ENCODE peak calls at places on chromosomes 13 and 19, in seven cellular contexts. L, D, S, E, H, N and P are unnamed samples.

GRCh38 chr19:7916137-7916907 is 1.7 kb downstream of the TGFBR3L start:
- DNase-seq in H (no peak), E (no peak), L (peak; percentile 60), N (no peak), S (no peak), D (no peak), P (peak; percentile 64)

GRCh38 chr13:92967923-92968322 is 258.7 kb upstream of the GPC6 start:
- DNase-seq in H (no peak), D (no peak), L (no peak), N (no peak), S (no peak), E (no peak), P (no peak)

GRCh38 chr19:47781590-47782318 is 3.3 kb downstream of the SELENOW start:
- DNase-seq in D (no peak), S (peak; percentile 50), H (peak; percentile 43), N (no peak), L (no peak), E (peak; percentile 45), P (no peak)

GRCh38 chr13:35961461-35962220 is 169.5 kb downstream of the DCLK1 start:
- DNase-seq in H (no peak), L (no peak), S (no peak), N (no peak), E (no peak), D (no peak), P (no peak)

GRCh38 chr19:39335168-39335567 is 675 bp downstream of the GMFG start:
- DNase-seq in L (no peak), E (no peak), S (no peak), H (no peak), N (no peak), D (no peak), P (peak; percentile 37)

GRCh38 chr19:7337380-7338194 is 11.2 kb upstream of the ARHGEF18 start:
- DNase-seq in N (no peak), D (no peak), L (no peak), H (peak; percentile 42), E (no peak), S (no peak), P (peak; percentile 97)

GRCh38 chr19:13082192-13083007 is 20.3 kb downstream of the LYL1 start:
- DNase-seq in L (no peak), E (no peak), N (peak; percentile 68), S (no peak), D (no peak), H (no peak), P (peak; percentile 26)

GRCh38 chr19:3151563-3152430 is 16.0 kb downstream of the GNA15 start:
- DNase-seq in D (no peak), E (no peak), L (no peak), N (no peak), S (no peak), H (no peak), P (no peak)

GRCh38 chr19:47228937-47229673 is 1.9 kb downstream of the BBC3 start:
- DNase-seq in S (no peak), H (peak; percentile 42), N (peak; percentile 36), D (no peak), E (peak; percentile 35), L (peak; percentile 34), P (no peak)

GRCh38 chr13:111259058-111259457 is 61.4 kb upstream of the TEX29 start:
- DNase-seq in D (no peak), N (no peak), E (no peak), S (no peak), H (no peak), L (no peak), P (no peak)

GRCh38 chr19:10290876-10291553 is 1.3 kb downstream of the ICAM5 start:
- DNase-seq in E (peak; percentile 51), D (no peak), S (peak; percentile 72), N (no peak), L (peak; percentile 63), H (peak; percentile 81), P (no peak)

GRCh38 chr13:106471957-106472543 is 63.4 kb downstream of the EFNB2 start:
- DNase-seq in D (peak; percentile 70), L (no peak), S (no peak), E (no peak), N (peak; percentile 96), H (peak; percentile 41), P (no peak)

GRCh38 chr13:78977311-78977710 is 318.4 kb upstream of the OBI1 start:
- DNase-seq in D (no peak), E (no peak), H (no peak), S (no peak), L (no peak), N (no peak), P (no peak)

GRCh38 chr19:41793414-41793727 is 3.0 kb upstream of the CEACAM3 start:
- DNase-seq in S (no peak), E (no peak), D (no peak), H (no peak), L (no peak), N (no peak), P (no peak)

GRCh38 chr19:1110809-1111640 is 7.2 kb downstream of the GPX4 start:
- DNase-seq in D (no peak), E (no peak), H (no peak), N (no peak), S (no peak), L (no peak), P (no peak)

GRCh38 chr19:32415246-32415645 is 9.7 kb downstream of the DPY19L3 start:
- DNase-seq in L (no peak), D (no peak), E (no peak), H (no peak), N (no peak), S (no peak), P (no peak)

GRCh38 chr13:49304763-49305695 is 57.3 kb downstream of the CDADC1 start:
- DNase-seq in S (no peak), D (no peak), H (no peak), N (no peak), E (no peak), L (no peak), P (no peak)

GRCh38 chr13:111491659-111492058 is 171.2 kb downstream of the TEX29 start:
- DNase-seq in E (no peak), S (no peak), D (no peak), H (no peak), L (no peak), N (no peak), P (no peak)

GRCh38 chr13:97369269-97369893 is 64.6 kb upstream of the RAP2A start:
- DNase-seq in H (no peak), S (no peak), D (no peak), L (no peak), N (no peak), E (no peak), P (no peak)

DNA sequence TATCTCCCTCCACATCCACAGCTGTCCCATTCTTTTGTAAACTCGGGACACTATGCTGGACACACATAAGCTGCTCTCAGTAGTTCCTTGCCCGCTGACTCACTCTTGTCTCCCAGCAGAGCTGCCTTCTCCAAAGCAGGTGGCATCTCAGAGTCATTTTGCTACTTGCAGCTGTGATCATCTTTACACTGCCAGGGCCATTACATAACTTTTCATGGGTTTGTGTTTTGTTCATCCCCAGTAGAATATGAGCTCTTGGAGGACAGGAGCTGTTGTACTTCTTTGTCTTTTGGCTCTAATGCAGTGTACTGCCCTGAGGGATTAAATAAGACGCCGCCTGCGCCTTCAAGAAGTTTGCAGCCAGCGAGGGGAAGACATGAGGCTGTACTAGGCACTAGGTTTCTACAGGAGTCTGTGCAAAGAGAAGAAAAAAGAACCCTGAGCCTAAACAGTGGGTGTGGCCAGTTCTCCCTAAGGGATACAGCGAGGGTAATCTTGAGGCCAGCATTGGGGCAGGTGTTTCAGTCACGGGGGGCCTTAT is 40.8 kb upstream of the GPR183 start:
- DNase-seq in H (no peak), L (no peak), D (no peak), N (no peak), S (no peak), E (no peak), P (no peak)
- H3K27ac ChIP-seq in H (no peak overlapping the region), L (no peak overlapping the region), D (no peak overlapping the region), N (no peak overlapping the region), S (no peak overlapping the region), E (no peak overlapping the region), P (no peak overlapping the region)

GRCh38 chr13:112721198-112722104 is 31.6 kb downstream of the ATP11A start:
- DNase-seq in L (no peak), N (no peak), D (no peak), S (no peak), E (peak; percentile 32), H (no peak), P (no peak)
- H3K27ac ChIP-seq in L (no peak overlapping the region), N (no peak overlapping the region), D (no peak overlapping the region), S (peak overlapping the region; percentile 84), E (peak overlapping the region; percentile 72), H (peak overlapping the region; percentile 75), P (no peak overlapping the region)

GRCh38 chr19:4821265-4821664 is 10.2 kb downstream of the TICAM1 start:
- DNase-seq in H (no peak), N (no peak), S (no peak), L (no peak), D (no peak), E (no peak), P (no peak)

GRCh38 chr19:4817467-4818277 is 13.8 kb downstream of the TICAM1 start:
- DNase-seq in N (no peak), H (no peak), L (no peak), E (no peak), S (peak; percentile 27), D (no peak), P (no peak)

GRCh38 chr19:4814625-4815425 is 16.7 kb downstream of the TICAM1 start:
- DNase-seq in H (no peak), E (no peak), L (no peak), S (no peak), N (no peak), D (no peak), P (no peak)

GRCh38 chr19:4815426-4816387 is 15.8 kb downstream of the TICAM1 start:
- DNase-seq in H (peak; percentile 94), S (peak; percentile 85), E (peak; percentile 91), D (peak; percentile 75), N (peak; percentile 92), L (peak; percentile 72), P (peak; percentile 94)

GRCh38 chr19:4816388-4817165 is 14.9 kb downstream of the TICAM1 start:
- DNase-seq in N (no peak), H (no peak), S (no peak), E (no peak), L (no peak), D (no peak), P (no peak)
- H3K27ac ChIP-seq in N (no peak overlapping the region), H (peak overlapping the region; percentile 28), S (no peak overlapping the region), E (peak overlapping the region; percentile 75), L (no peak overlapping the region), D (no peak overlapping the region), P (no peak overlapping the region)

GRCh38 chr19:55181740-55182139 is 1.7 kb upstream of the SYT5 start:
- DNase-seq in N (no peak), E (no peak), H (no peak), S (no peak), D (no peak), L (no peak), P (no peak)

GRCh38 chr19:55189424-55189823 is 9.3 kb upstream of the SYT5 start:
- DNase-seq in E (peak; percentile 66), N (peak; percentile 96), H (peak; percentile 25), L (no peak), S (peak; percentile 30), D (peak; percentile 29), P (no peak)

GRCh38 chr19:55188620-55189019 is 8.5 kb upstream of the SYT5 start:
- DNase-seq in L (no peak), N (no peak), D (no peak), S (no peak), E (no peak), H (no peak), P (no peak)

DNA sequence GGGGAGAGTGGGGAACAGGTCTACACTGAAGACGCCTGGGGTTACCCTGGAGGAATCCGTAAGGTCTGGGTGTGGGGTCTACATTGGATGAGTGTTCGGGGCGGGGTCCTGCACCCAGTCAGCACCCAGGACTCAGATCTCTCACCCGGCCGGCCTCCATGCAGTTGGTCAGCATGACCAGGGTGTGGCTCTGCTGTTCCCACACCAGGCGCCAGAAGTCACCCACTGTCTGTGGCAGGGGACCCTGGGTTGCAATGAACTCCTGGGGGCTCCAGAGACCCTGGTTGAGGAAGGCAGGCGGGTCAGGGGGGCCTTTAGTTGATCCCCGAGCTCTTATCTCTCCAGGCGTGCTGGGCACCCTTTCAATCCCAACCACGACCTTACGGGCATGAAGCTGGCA is 6.0 kb upstream of the SYT5 start:
- DNase-seq in N (no peak), S (no peak), L (no peak), E (no peak), D (no peak), H (no peak), P (no peak)
- H3K27ac ChIP-seq in N (no peak overlapping the region), S (no peak overlapping the region), L (no peak overlapping the region), E (no peak overlapping the region), D (no peak overlapping the region), H (no peak overlapping the region), P (no peak overlapping the region)